ENCODE peak calls at places on chromosomes 16 and 17, in five cellular contexts. S is Caki2; T is Daoy; B is T-helper 1 cell; A is activated naive CD8-positive, alpha-beta T cell treated with anti-CD3 and anti-CD28 coated beads for 36 hours. M is an unnamed sample.

GRCh38 chr17:42845918-42846593 is 1.7 kb downstream of the AOC2 start:
- DNase-seq in S (peak), T (peak), B (no peak), A (peak), M (no peak)

GRCh38 chr16:65828296-65828695 is 538.2 kb upstream of the CDH5 start:
- DNase-seq in S (no peak), T (no peak), B (no peak), A (no peak), M (no peak)

GRCh38 chr16:24102120-24102740 is 153.9 kb upstream of the CACNG3 start:
- DNase-seq in S (no peak), T (no peak), B (no peak), A (no peak), M (no peak)

GRCh38 chr17:75927286-75927922 is 13.4 kb downstream of the FBF1 start:
- DNase-seq in S (no peak), T (no peak), B (no peak), A (no peak), M (no peak)

GRCh38 chr17:17859909-17860760 is 23.3 kb upstream of the SREBF1 start:
- DNase-seq in S (peak), T (peak), B (peak), A (peak), M (peak)

GRCh38 chr16:8547756-8548155 is 42.6 kb downstream of the TMEM114 start:
- DNase-seq in S (no peak), T (no peak), B (no peak), A (no peak), M (no peak)

GRCh38 chr16:89505204-89506112 is 2.7 kb upstream of the SPG7 start:
- DNase-seq in S (peak), T (peak), B (peak), A (peak), M (peak)

GRCh38 chr16:27317738-27318398 is 4.1 kb downstream of the IL4R start:
- DNase-seq in S (no peak), T (no peak), B (no peak), A (peak), M (no peak)

GRCh38 chr16:908526-909155 is 62.1 kb downstream of the LMF1 start:
- DNase-seq in S (no peak), T (no peak), B (no peak), A (no peak), M (no peak)

GRCh38 chr16:53711390-53711789 is 7.4 kb downstream of the FTO start:
- DNase-seq in S (no peak), T (no peak), B (no peak), A (no peak), M (no peak)

GRCh38 chr17:27009087-27009486 is 284.8 kb upstream of the WSB1 start:
- DNase-seq in S (no peak), T (no peak), B (no peak), A (no peak), M (no peak)

GRCh38 chr17:14760719-14761425 is 460.0 kb downstream of the HS3ST3B1 start:
- DNase-seq in S (peak), T (no peak), B (no peak), A (no peak), M (no peak)

GRCh38 chr16:79143026-79143425 is 457.5 kb downstream of the MAF start:
- DNase-seq in S (no peak), T (no peak), B (no peak), A (no peak), M (no peak)

GRCh38 chr17:74417178-74418045 is 14.5 kb upstream of the GPRC5C start:
- DNase-seq in S (peak), T (peak), B (no peak), A (no peak), M (no peak)

GRCh38 chr17:43846221-43846712 is 709 bp upstream of the CD300LG start:
- DNase-seq in S (peak), T (peak), B (peak), A (peak), M (peak)

GRCh38 chr17:58703137-58703846 is 10.9 kb downstream of the RAD51C start:
- DNase-seq in S (no peak), T (peak), B (no peak), A (no peak), M (no peak)

GRCh38 chr17:39264119-39264518 is 38.4 kb upstream of the STAC2 start:
- DNase-seq in S (no peak), T (no peak), B (no peak), A (no peak), M (no peak)

GRCh38 chr16:3787924-3788661 is 70.8 kb upstream of the TRAP1 start:
- DNase-seq in S (no peak), T (no peak), B (no peak), A (no peak), M (no peak)

GRCh38 chr17:61129876-61130275 is 269.8 kb upstream of the TBX2 start:
- DNase-seq in S (no peak), T (no peak), B (no peak), A (no peak), M (no peak)

GRCh38 chr17:65750166-65750565 is 188.7 kb upstream of the AXIN2 start:
- DNase-seq in S (no peak), T (no peak), B (no peak), A (no peak), M (no peak)

GRCh38 chr17:11296994-11297393 is 56.0 kb downstream of the SHISA6 start:
- DNase-seq in S (no peak), T (no peak), B (no peak), A (no peak), M (no peak)

GRCh38 chr16:935684-936083 is 35.1 kb downstream of the LMF1 start:
- DNase-seq in S (no peak), T (no peak), B (no peak), A (no peak), M (no peak)

GRCh38 chr17:55304171-55304859 is 39.6 kb downstream of the HLF start:
- DNase-seq in S (no peak), T (no peak), B (no peak), A (no peak), M (no peak)

GRCh38 chr17:39018267-39019134 is 51.3 kb upstream of the FBXO47 start:
- DNase-seq in S (no peak), T (no peak), B (no peak), A (no peak), M (no peak)

GRCh38 chr16:28309811-28310311 is 17.5 kb downstream of the SBK1 start:
- DNase-seq in S (no peak), T (no peak), B (peak), A (peak), M (peak)